ENCODE peak calls at places on chromosomes 6 and 20, in four cellular contexts. One of them, this sample, is unnamed.

GRCh38 chr6:106385530-106385929 is 25.0 kb downstream of the CRYBG1 start:
- DNase-seq in neuronal stem cell: no peak
- DNase-seq in activated naive CD4-positive, alpha-beta T cell treated with anti-CD3 and anti-CD28 coated beads for 36 hours: no peak
- DNase-seq in Right ventricle myocardium superior: no peak
- DNase-seq in this sample: no peak

GRCh38 chr6:161255518-161255917 is 18.3 kb downstream of the AGPAT4 start:
- DNase-seq in neuronal stem cell: no peak
- DNase-seq in activated naive CD4-positive, alpha-beta T cell treated with anti-CD3 and anti-CD28 coated beads for 36 hours: no peak
- DNase-seq in Right ventricle myocardium superior: no peak
- DNase-seq in this sample: no peak

GRCh38 chr6:2439632-2440031 is 194.2 kb upstream of the GMDS start:
- DNase-seq in neuronal stem cell: no peak
- DNase-seq in activated naive CD4-positive, alpha-beta T cell treated with anti-CD3 and anti-CD28 coated beads for 36 hours: no peak
- DNase-seq in Right ventricle myocardium superior: no peak
- DNase-seq in this sample: no peak

GRCh38 chr20:63627700-63628245 is 872 bp upstream of the GMEB2 start:
- DNase-seq in neuronal stem cell: no peak
- DNase-seq in activated naive CD4-positive, alpha-beta T cell treated with anti-CD3 and anti-CD28 coated beads for 36 hours: no peak
- DNase-seq in Right ventricle myocardium superior: no peak
- DNase-seq in this sample: no peak

GRCh38 chr6:101268541-101268940 is 125.0 kb upstream of the GRIK2 start:
- DNase-seq in neuronal stem cell: no peak
- DNase-seq in activated naive CD4-positive, alpha-beta T cell treated with anti-CD3 and anti-CD28 coated beads for 36 hours: no peak
- DNase-seq in Right ventricle myocardium superior: no peak
- DNase-seq in this sample: no peak

GRCh38 chr6:12094689-12095088 is 82.6 kb downstream of the HIVEP1 start:
- DNase-seq in neuronal stem cell: no peak
- DNase-seq in activated naive CD4-positive, alpha-beta T cell treated with anti-CD3 and anti-CD28 coated beads for 36 hours: no peak
- DNase-seq in Right ventricle myocardium superior: no peak
- DNase-seq in this sample: no peak

GRCh38 chr6:87897581-87898147 is 150.0 kb upstream of the SPACA1 start:
- DNase-seq in neuronal stem cell: no peak
- DNase-seq in activated naive CD4-positive, alpha-beta T cell treated with anti-CD3 and anti-CD28 coated beads for 36 hours: no peak
- DNase-seq in Right ventricle myocardium superior: no peak
- DNase-seq in this sample: no peak

GRCh38 chr6:86856937-86857563 is 80.3 kb upstream of the HTR1E start:
- DNase-seq in neuronal stem cell: peak
- DNase-seq in activated naive CD4-positive, alpha-beta T cell treated with anti-CD3 and anti-CD28 coated beads for 36 hours: peak
- DNase-seq in Right ventricle myocardium superior: no peak
- DNase-seq in this sample: no peak

GRCh38 chr20:62952373-62953166 is at the start of gene SLC17A9:
- DNase-seq in neuronal stem cell: no peak
- DNase-seq in activated naive CD4-positive, alpha-beta T cell treated with anti-CD3 and anti-CD28 coated beads for 36 hours: peak
- DNase-seq in Right ventricle myocardium superior: peak
- DNase-seq in this sample: peak

GRCh38 chr20:62953839-62954703 is 1.6 kb downstream of the SLC17A9 start:
- DNase-seq in neuronal stem cell: peak
- DNase-seq in activated naive CD4-positive, alpha-beta T cell treated with anti-CD3 and anti-CD28 coated beads for 36 hours: peak
- DNase-seq in Right ventricle myocardium superior: peak
- DNase-seq in this sample: peak

GRCh38 chr6:37388578-37388977 is 34.8 kb downstream of the RNF8 start:
- DNase-seq in neuronal stem cell: no peak
- DNase-seq in activated naive CD4-positive, alpha-beta T cell treated with anti-CD3 and anti-CD28 coated beads for 36 hours: no peak
- DNase-seq in Right ventricle myocardium superior: no peak
- DNase-seq in this sample: no peak

GRCh38 chr6:33641144-33641543 is 20.0 kb downstream of the ITPR3 start:
- DNase-seq in neuronal stem cell: no peak
- DNase-seq in activated naive CD4-positive, alpha-beta T cell treated with anti-CD3 and anti-CD28 coated beads for 36 hours: no peak
- DNase-seq in Right ventricle myocardium superior: no peak
- DNase-seq in this sample: no peak

This sample was measured in lower lobe of right lung.